ENCODE peak calls at places on chromosome 7, in five cellular contexts. U is hepatocyte; N is CD8-positive, alpha-beta T cell; L is PC-9; V is bronchial epithelial cell. I is an unnamed sample.

GRCh38 chr7:151790826-151791379 is 86.0 kb downstream of the PRKAG2 start:
- DNase-seq in U (no peak), N (no peak), L (no peak), V (no peak), I (no peak)

GRCh38 chr7:1978656-1979590 is 253.8 kb downstream of the MAD1L1 start:
- DNase-seq in U (no peak), N (no peak), L (no peak), V (no peak), I (no peak)

GRCh38 chr7:23062452-23062851 is 43.1 kb upstream of the KLHL7 start:
- DNase-seq in U (no peak), N (no peak), L (no peak), V (peak), I (peak)

GRCh38 chr7:141198191-141198958 is 124.5 kb downstream of the TMEM178B start:
- DNase-seq in U (no peak), N (no peak), L (no peak), V (no peak), I (no peak)

GRCh38 chr7:42639930-42640329 is 271.9 kb downstream of the C7orf25 start:
- DNase-seq in U (no peak), N (no peak), L (no peak), V (no peak), I (no peak)

GRCh38 chr7:156308976-156309620 is 331.5 kb upstream of the RNF32 start:
- DNase-seq in U (no peak), N (no peak), L (no peak), V (no peak), I (no peak)

GRCh38 chr7:157494506-157495176 is 157.8 kb downstream of the DNAJB6 start:
- DNase-seq in U (no peak), N (no peak), L (no peak), V (no peak), I (no peak)

GRCh38 chr7:53121374-53121773 is 85.9 kb downstream of the POM121L12 start:
- DNase-seq in U (no peak), N (no peak), L (no peak), V (no peak), I (no peak)

GRCh38 chr7:22657479-22657878 is 69.5 kb upstream of the IL6 start:
- DNase-seq in U (no peak), N (no peak), L (no peak), V (no peak), I (no peak)

GRCh38 chr7:45917064-45917463 is 4.0 kb downstream of the IGFBP3 start:
- DNase-seq in U (no peak), N (no peak), L (no peak), V (no peak), I (no peak)

GRCh38 chr7:21967500-21968099 is 21.9 kb upstream of the CDCA7L start:
- DNase-seq in U (no peak), N (no peak), L (peak), V (peak), I (peak)

GRCh38 chr7:27103489-27104226 is 1.2 kb upstream of the HOXA2 start:
- DNase-seq in U (no peak), N (no peak), L (no peak), V (no peak), I (no peak)

GRCh38 chr7:112484671-112485097 is 3.9 kb downstream of the LSMEM1 start:
- DNase-seq in U (peak), N (no peak), L (peak), V (no peak), I (peak)

GRCh38 chr7:11623093-11623678 is 208.8 kb downstream of the THSD7A start:
- DNase-seq in U (peak), N (no peak), L (no peak), V (peak), I (no peak)

GRCh38 chr7:4715385-4715770 is 33.3 kb downstream of the FOXK1 start:
- DNase-seq in U (no peak), N (no peak), L (peak), V (peak), I (peak)

GRCh38 chr7:134316539-134317344 is at the start of gene SLC35B4:
- DNase-seq in U (peak), N (peak), L (peak), V (peak), I (peak)
- TF ChIP-seq CTCF in U (no peak), N (peak), L (no peak), V (peak), I (peak)

GRCh38 chr7:39248041-39248692 is 270.5 kb downstream of the POU6F2 start:
- DNase-seq in U (no peak), N (no peak), L (no peak), V (no peak), I (no peak)

GRCh38 chr7:39249635-39250034 is 271.9 kb downstream of the POU6F2 start:
- DNase-seq in U (no peak), N (no peak), L (no peak), V (no peak), I (no peak)

GRCh38 chr7:39248693-39249090 is 271.0 kb downstream of the POU6F2 start:
- DNase-seq in U (no peak), N (no peak), L (no peak), V (no peak), I (no peak)

GRCh38 chr7:39252916-39253315 is 275.2 kb downstream of the POU6F2 start:
- DNase-seq in U (no peak), N (no peak), L (no peak), V (no peak), I (no peak)
- H3K4me3 ChIP-seq in U (no peak), N (no peak), L (no peak), V (no peak), I (no peak)

GRCh38 chr7:50766106-50766505 is 16.6 kb downstream of the GRB10 start:
- DNase-seq in U (no peak), N (no peak), L (no peak), V (no peak), I (no peak)

GRCh38 chr7:50768470-50769159 is 14.1 kb downstream of the GRB10 start:
- DNase-seq in U (no peak), N (no peak), L (no peak), V (no peak), I (no peak)

GRCh38 chr7:50762337-50762736 is 20.4 kb downstream of the GRB10 start:
- DNase-seq in U (no peak), N (no peak), L (no peak), V (peak), I (no peak)

GRCh38 chr7:50769160-50769484 is 13.6 kb downstream of the GRB10 start:
- DNase-seq in U (no peak), N (no peak), L (no peak), V (no peak), I (no peak)

DNA sequence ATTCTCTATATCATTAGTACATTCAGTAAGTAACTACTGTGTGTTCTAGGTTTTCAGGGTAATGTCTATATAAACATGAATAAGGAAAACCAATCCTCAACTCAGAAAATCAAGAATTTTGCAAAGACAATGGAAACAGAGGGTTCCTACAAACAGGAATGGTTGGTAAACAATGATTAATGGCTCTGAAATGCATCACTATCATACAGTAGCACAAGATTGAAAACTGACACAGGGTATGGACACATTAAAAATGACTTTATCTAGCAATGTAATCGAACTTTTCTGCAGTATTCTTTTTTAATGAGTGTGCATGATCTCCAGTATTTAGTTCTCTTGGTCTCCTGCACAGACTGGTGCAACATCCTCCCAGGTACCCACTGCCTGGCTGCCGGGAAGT is 15.9 kb downstream of the GRB10 start:
- DNase-seq in U (no peak), N (no peak), L (peak), V (peak), I (no peak)
- TF ChIP-seq CTCF in U (no peak), N (no peak), L (no peak), V (no peak), I (no peak)

DNA sequence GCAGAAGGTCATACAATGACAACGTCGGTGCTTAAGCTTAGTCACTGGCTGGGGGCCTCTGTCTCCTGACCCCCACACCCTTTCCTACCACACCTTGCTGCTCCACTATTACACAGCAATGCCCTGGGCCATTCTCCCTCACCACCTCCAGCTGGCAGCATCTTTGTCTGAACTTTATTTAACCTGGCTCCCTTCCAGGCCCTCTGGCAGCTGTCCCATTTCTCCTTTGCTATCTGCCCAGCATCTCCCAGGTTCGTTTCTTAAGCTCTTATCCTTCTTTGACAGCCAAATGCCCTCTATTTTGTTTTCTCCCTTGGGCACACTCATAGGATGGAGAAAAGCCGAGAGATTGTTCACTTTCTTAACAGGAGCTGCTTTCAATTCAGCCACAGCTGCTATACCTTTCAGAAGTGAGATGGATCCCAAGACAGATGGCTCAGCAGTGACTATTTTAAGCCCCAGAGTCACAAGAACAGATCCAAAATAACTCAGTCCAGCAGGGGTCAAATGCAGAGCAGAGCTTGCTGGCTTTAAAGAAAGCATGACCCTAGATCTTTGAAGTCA is 1277.1 kb upstream of the AUTS2 start:
- DNase-seq in U (peak), N (no peak), L (peak), V (peak), I (no peak)
- H3K4me3 ChIP-seq in U (no peak), N (no peak), L (no peak), V (no peak), I (no peak)

DNA sequence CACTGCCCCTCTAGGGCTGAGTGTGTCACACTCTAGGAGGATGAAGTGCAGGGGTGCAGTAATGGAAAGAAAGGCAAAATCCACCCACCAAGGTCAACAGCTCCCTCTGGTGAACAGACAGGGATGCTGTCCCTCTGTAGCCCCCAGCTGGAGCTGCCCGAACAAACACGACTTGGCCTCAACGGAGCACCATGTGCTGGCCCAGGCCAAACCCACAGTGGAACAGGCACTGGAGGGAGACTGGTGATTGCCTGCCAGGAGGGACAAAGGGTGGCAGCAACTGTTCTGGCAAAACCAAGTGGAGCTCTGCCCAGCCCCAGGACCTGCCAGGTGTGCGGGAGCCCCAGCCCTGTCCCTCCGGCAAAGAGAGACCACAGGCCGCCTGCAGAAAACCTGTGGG is 20.7 kb downstream of the PDIA4 start:
- DNase-seq in U (no peak), N (no peak), L (no peak), V (no peak), I (no peak)
- TF ChIP-seq CTCF in U (no peak), N (no peak), L (peak), V (no peak), I (peak)

GRCh38 chr7:40148671-40149070 is 13.9 kb downstream of the SUGCT start:
- DNase-seq in U (no peak), N (no peak), L (no peak), V (no peak), I (no peak)
- H3K4me3 ChIP-seq in U (no peak), N (no peak), L (no peak), V (no peak), I (no peak)

I was measured in cardiac fibroblast.